ENCODE peak calls at places on chromosomes 2 and 18, in eight cellular contexts. E is breast epithelium; W is lower lobe of right lung; A is thoracic aorta; F is CD8-positive, alpha-beta T cell; J is Peyer's patch; I is heart right ventricle; Q is upper lobe of left lung. D is an unnamed sample. For H3K27me3, the result is how much of the 10 kb centered on the place peaks cover.

GRCh38 chr2:222959358-222959757 is 92.6 kb upstream of the KCNE4 start:
- DNase-seq in E (no peak), W (no peak), A (no peak), F (no peak), J (no peak), I (no peak), Q (no peak), D (no peak)

GRCh38 chr2:179237209-179237946 is 27.3 kb downstream of the SESTD1 start:
- DNase-seq in E (no peak), W (no peak), A (no peak), F (no peak), J (no peak), I (no peak), Q (no peak), D (no peak)

GRCh38 chr2:79180092-79180491 is 20.5 kb upstream of the REG3A start:
- DNase-seq in E (no peak), W (no peak), A (no peak), F (no peak), J (no peak), I (no peak), Q (no peak), D (no peak)

GRCh38 chr2:55314985-55315384 is 46.0 kb upstream of the MTIF2 start:
- DNase-seq in E (no peak), W (no peak), A (no peak), F (no peak), J (no peak), I (no peak), Q (no peak), D (no peak)

GRCh38 chr2:240465765-240466578 is 30.5 kb downstream of the GPC1 start:
- DNase-seq in E (peak), W (no peak), A (peak), F (no peak), J (peak), I (peak), Q (peak), D (peak)

GRCh38 chr18:39854291-39854690 is 2100.7 kb upstream of the PIK3C3 start:
- DNase-seq in E (no peak), W (no peak), A (no peak), F (no peak), J (no peak), I (no peak), Q (no peak), D (no peak)

GRCh38 chr2:60324536-60324935 is 228.9 kb downstream of the BCL11A start:
- DNase-seq in E (no peak), W (no peak), A (no peak), F (no peak), J (no peak), I (no peak), Q (peak), D (no peak)

GRCh38 chr2:201383156-201383555 is 26.0 kb upstream of the FLACC1 start:
- DNase-seq in E (no peak), W (no peak), A (no peak), F (no peak), J (no peak), I (no peak), Q (no peak), D (no peak)

GRCh38 chr2:119464977-119465376 is 33.3 kb downstream of the TMEM37 start:
- DNase-seq in E (no peak), W (no peak), A (no peak), F (no peak), J (no peak), I (no peak), Q (no peak), D (no peak)

GRCh38 chr2:29273704-29274611 is 158.7 kb downstream of the CLIP4 start:
- DNase-seq in E (no peak), W (no peak), A (no peak), F (no peak), J (no peak), I (no peak), Q (no peak), D (no peak)

GRCh38 chr2:105144941-105145300 is 96.6 kb upstream of the GPR45 start:
- DNase-seq in E (no peak), W (no peak), A (no peak), F (no peak), J (no peak), I (no peak), Q (no peak), D (no peak)

GRCh38 chr2:181458881-181459280 is 1.7 kb downstream of the ITGA4 start:
- DNase-seq in E (no peak), W (no peak), A (no peak), F (no peak), J (no peak), I (no peak), Q (no peak), D (no peak)

GRCh38 chr2:73112026-73112912 is 479 bp downstream of the RAB11FIP5 start:
- DNase-seq in E (no peak), W (peak), A (no peak), F (no peak), J (peak), I (no peak), Q (peak), D (peak)

GRCh38 chr18:10565835-10566234 is 40.0 kb downstream of the NAPG start:
- DNase-seq in E (no peak), W (no peak), A (no peak), F (no peak), J (no peak), I (no peak), Q (no peak), D (no peak)

GRCh38 chr18:53789376-53790247 is 434.9 kb downstream of the MBD2 start:
- DNase-seq in E (no peak), W (no peak), A (no peak), F (no peak), J (no peak), I (no peak), Q (no peak), D (no peak)

GRCh38 chr2:203763425-203764272 is 57.2 kb downstream of the CD28 start:
- DNase-seq in E (no peak), W (no peak), A (no peak), F (no peak), J (no peak), I (no peak), Q (no peak), D (no peak)

GRCh38 chr2:160205511-160205910 is 5.4 kb upstream of the ITGB6 start:
- DNase-seq in E (peak), W (peak), A (peak), F (no peak), J (no peak), I (no peak), Q (peak), D (peak)

GRCh38 chr2:61632276-61633169 is 94.4 kb upstream of the XPO1 start:
- DNase-seq in E (no peak), W (no peak), A (no peak), F (no peak), J (no peak), I (no peak), Q (no peak), D (no peak)

GRCh38 chr18:22143347-22144340 is 25.7 kb upstream of the GATA6 start:
- DNase-seq in E (no peak), W (no peak), A (no peak), F (no peak), J (no peak), I (no peak), Q (no peak), D (no peak)

GRCh38 chr2:240992572-240993291 is 5.7 kb upstream of the SNED1 start:
- DNase-seq in E (peak), W (peak), A (no peak), F (no peak), J (no peak), I (peak), Q (peak), D (no peak)

GRCh38 chr2:238096311-238097011 is 3.7 kb upstream of the ESPNL start:
- DNase-seq in E (no peak), W (no peak), A (no peak), F (no peak), J (no peak), I (no peak), Q (no peak), D (no peak)

GRCh38 chr18:57898506-57899124 is 95.5 kb upstream of the ATP8B1 start:
- DNase-seq in E (no peak), W (no peak), A (no peak), F (no peak), J (no peak), I (no peak), Q (no peak), D (no peak)

GRCh38 chr2:230312638-230313037 is 14.4 kb upstream of the SP140L start:
- DNase-seq in E (no peak), W (no peak), A (no peak), F (no peak), J (no peak), I (no peak), Q (no peak), D (no peak)

GRCh38 chr2:60492550-60492949 is 60.9 kb downstream of the BCL11A start:
- DNase-seq in E (no peak), W (no peak), A (no peak), F (no peak), J (no peak), I (no peak), Q (no peak), D (no peak)

GRCh38 chr2:116754371-116755101 is 1060.0 kb upstream of the DDX18 start:
- DNase-seq in E (no peak), W (no peak), A (no peak), F (no peak), J (no peak), I (no peak), Q (peak), D (no peak)

GRCh38 chr18:36809590-36810381 is 19.0 kb downstream of the TPGS2 start:
- DNase-seq in E (no peak), W (no peak), A (no peak), F (peak), J (peak), I (peak), Q (no peak), D (peak)

GRCh38 chr18:32195881-32196815 is 6.3 kb downstream of the MEP1B start:
- DNase-seq in E (no peak), W (no peak), A (no peak), F (no peak), J (no peak), I (no peak), Q (peak), D (no peak)

GRCh38 chr2:64654063-64654811 is 524 bp upstream of the SERTAD2 start:
- DNase-seq in E (peak), W (peak), A (peak), F (peak), J (peak), I (peak), Q (peak), D (peak)

GRCh38 chr2:237708961-237709360 is 81.6 kb downstream of the LRRFIP1 start:
- DNase-seq in E (no peak), W (no peak), A (no peak), F (no peak), J (peak), I (no peak), Q (no peak), D (no peak)

GRCh38 chr2:113723411-113723810 is 33.0 kb downstream of the SLC35F5 start:
- DNase-seq in E (no peak), W (no peak), A (no peak), F (no peak), J (no peak), I (no peak), Q (no peak), D (no peak)

GRCh38 chr2:113716291-113716690 is 40.2 kb downstream of the SLC35F5 start:
- DNase-seq in E (no peak), W (no peak), A (no peak), F (no peak), J (no peak), I (no peak), Q (no peak), D (no peak)

GRCh38 chr2:113724010-113724409 is 32.4 kb downstream of the SLC35F5 start:
- DNase-seq in E (no peak), W (no peak), A (no peak), F (no peak), J (no peak), I (no peak), Q (no peak), D (no peak)

DNA sequence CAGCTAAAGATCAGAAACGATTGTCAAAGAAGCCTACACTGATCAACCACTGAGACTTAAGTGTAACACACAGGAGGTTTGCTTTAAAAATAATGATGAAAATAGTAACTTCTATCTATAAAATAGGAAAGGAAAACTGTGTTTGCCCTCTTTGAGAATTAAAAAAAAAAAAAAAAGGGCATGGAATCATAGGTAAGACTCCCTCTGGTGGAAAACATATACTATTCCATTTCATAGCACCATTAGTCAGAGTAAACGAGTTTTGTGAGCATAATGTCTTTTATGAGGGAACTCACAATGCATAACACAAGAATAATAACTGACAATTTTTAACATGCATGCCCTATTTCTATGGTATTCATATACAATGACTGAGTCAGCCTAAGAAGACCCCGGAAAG is 36.3 kb downstream of the SLC35F5 start:
- DNase-seq in E (no peak), W (no peak), A (no peak), F (no peak), J (no peak), I (no peak), Q (no peak), D (no peak)
- TF ChIP-seq CTCF in E (no peak), W (peak), A (peak), F (peak), J (peak), I (peak), Q (peak), D (peak)

DNA sequence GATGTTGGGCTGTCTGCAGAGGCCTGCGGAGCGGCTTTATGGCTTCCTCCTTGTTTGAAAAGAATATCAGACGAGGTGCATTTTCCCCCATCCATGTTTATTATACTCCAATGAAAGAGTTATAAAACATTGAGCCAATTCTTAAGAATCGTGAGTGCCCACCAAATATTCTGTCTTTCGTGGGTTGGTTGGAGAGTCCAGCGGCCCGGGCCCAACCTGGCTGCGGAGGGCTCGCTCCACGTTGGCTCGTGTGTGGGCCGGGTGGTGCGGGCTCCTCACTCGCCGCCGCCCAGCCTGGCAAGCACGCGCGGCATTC is 747 bp upstream of the HS6ST1 start:
- DNase-seq in E (no peak), W (no peak), A (no peak), F (no peak), J (peak), I (no peak), Q (no peak), D (no peak)
- H3K27ac ChIP-seq in E (peak), W (peak), A (no peak), F (no peak), J (no peak), I (no peak), Q (no peak), D (peak)

DNA sequence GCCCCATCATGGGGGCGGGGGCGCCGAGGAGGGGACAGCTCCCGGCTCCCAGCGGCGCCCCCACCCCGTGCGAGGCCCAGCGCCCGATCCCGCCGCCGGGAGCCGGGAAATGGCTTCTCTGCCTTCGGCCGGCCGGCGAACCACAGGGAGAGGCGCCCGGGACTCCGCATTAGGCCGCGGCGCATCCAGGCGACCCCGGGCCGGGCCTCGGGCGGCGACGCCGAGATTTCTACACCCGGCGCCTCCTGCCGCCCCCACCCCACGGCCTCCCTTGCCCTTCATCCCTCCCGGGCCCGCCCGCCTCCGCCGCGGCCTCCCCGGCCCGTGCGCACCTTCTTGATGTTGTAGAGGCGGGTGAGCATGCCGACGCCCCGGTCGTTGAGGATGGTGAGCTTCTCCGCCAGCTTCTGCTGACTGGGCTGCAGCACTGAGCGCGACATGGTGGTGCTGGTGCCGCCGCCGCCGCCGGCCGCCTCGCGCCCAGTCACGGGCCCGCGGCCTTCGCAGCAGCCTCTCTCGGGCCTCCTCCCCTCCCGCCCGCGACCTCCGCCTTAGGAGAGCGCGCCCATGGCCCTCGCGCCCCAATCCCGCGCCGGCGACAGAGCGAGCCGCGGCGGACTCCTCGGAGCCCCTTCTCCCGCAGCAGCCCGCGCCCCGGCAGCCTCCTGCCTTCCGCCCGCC is 457 bp downstream of the NCKAP1 start:
- DNase-seq in E (peak), W (peak), A (no peak), F (peak), J (peak), I (peak), Q (peak), D (peak)
- H3K27me3 ChIP-seq in E (under half), W (under half), A (under half), F (under half), J (under half), I (under half), Q (under half), D (under half)

GRCh38 chr18:56563568-56563967 is 74.8 kb downstream of the TXNL1 start:
- DNase-seq in E (no peak), W (no peak), A (no peak), F (no peak), J (no peak), I (no peak), Q (peak), D (no peak)
- TF ChIP-seq CTCF in E (no peak), W (no peak), A (no peak), F (no peak), J (no peak), I (no peak), Q (no peak), D (no peak)

DNA sequence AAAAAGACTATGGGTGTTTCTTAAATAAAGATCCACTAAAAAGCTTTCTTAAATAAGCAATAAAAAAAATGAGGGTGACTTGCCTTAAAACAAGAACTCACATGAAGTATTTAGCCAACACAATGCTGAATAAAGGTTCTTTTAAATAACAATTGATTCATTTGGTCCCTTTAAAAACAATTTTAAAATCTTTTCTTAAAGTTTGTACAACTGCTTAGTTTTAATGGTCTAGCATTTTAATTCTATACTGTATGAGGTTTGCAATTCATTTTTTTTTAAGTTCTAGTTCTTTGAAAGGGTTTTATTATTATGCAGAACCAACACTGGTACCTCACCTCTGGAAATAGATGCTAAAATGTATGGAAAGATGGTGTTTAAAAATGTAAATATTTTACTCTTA is 1017.5 kb downstream of the LRP1B start:
- DNase-seq in E (no peak), W (no peak), A (no peak), F (no peak), J (no peak), I (no peak), Q (no peak), D (no peak)
- H3K27ac ChIP-seq in E (no peak), W (no peak), A (no peak), F (no peak), J (no peak), I (no peak), Q (no peak), D (no peak)

D was measured in transverse colon.